ENCODE peak calls at places on chromosomes 12 and 14, in eight cellular contexts. G is GM20000, Q is endothelial cell, P is fibroblast of pulmonary artery, H is BE2C, C is HCT116, R is progenitor cell of endocrine pancreas, J is IMR-90. A is an unnamed sample.

GRCh38 chr12:96274331-96274730 is 80.2 kb downstream of the ELK3 start:
- DNase-seq in G (no peak), Q (no peak), P (peak; percentile 25), H (no peak), C (no peak), R (no peak), J (peak; percentile 77), A (peak; percentile 66)

GRCh38 chr12:121939190-121939589 is 20.8 kb downstream of the CFAP251 start:
- DNase-seq in G (no peak), Q (no peak), P (no peak), H (no peak), C (no peak), R (no peak), J (no peak), A (no peak)

GRCh38 chr12:2892246-2892645 is 1.6 kb downstream of the TULP3 start:
- DNase-seq in G (no peak), Q (no peak), P (no peak), H (no peak), C (no peak), R (no peak), J (no peak), A (peak; percentile 30)

GRCh38 chr14:77142289-77142814 is 761 bp upstream of the ZDHHC22 start:
- DNase-seq in G (no peak), Q (no peak), P (no peak), H (no peak), C (no peak), R (no peak), J (no peak), A (no peak)

GRCh38 chr12:102964872-102965271 is 7.4 kb downstream of the ASCL1 start:
- DNase-seq in G (no peak), Q (peak; percentile 32), P (no peak), H (no peak), C (no peak), R (peak; percentile 29), J (no peak), A (no peak)

GRCh38 chr14:54691525-54692260 is 124.8 kb downstream of the SAMD4A start:
- DNase-seq in G (peak; percentile 51), Q (peak; percentile 78), P (peak; percentile 87), H (peak; percentile 79), C (peak; percentile 53), R (peak; percentile 53), J (peak; percentile 69), A (peak; percentile 58)

GRCh38 chr14:77059276-77059934 is 30.9 kb upstream of the IRF2BPL start:
- DNase-seq in G (no peak), Q (no peak), P (peak; percentile 89), H (peak; percentile 95), C (peak; percentile 67), R (peak; percentile 49), J (peak; percentile 91), A (peak; percentile 95)

GRCh38 chr14:101961011-101961721 is 3.2 kb upstream of the DYNC1H1 start:
- DNase-seq in G (peak; percentile 85), Q (peak; percentile 69), P (peak; percentile 88), H (peak; percentile 88), C (peak; percentile 63), R (peak; percentile 61), J (peak; percentile 76), A (peak; percentile 92)

GRCh38 chr12:3357950-3358525 is 133.0 kb upstream of the PRMT8 start:
- DNase-seq in G (no peak), Q (no peak), P (no peak), H (no peak), C (no peak), R (no peak), J (no peak), A (no peak)

GRCh38 chr12:120843472-120843871 is 60.7 kb downstream of the SPPL3 start:
- DNase-seq in G (no peak), Q (no peak), P (no peak), H (no peak), C (no peak), R (no peak), J (no peak), A (no peak)

GRCh38 chr12:111076611-111077451 is 156.5 kb upstream of the MYL2 start:
- DNase-seq in G (no peak), Q (no peak), P (no peak), H (no peak), C (no peak), R (peak; percentile 22), J (no peak), A (no peak)

GRCh38 chr12:105562727-105563072 is 232.2 kb downstream of the C12orf75 start:
- DNase-seq in G (no peak), Q (no peak), P (no peak), H (no peak), C (no peak), R (no peak), J (no peak), A (no peak)

GRCh38 chr12:67431436-67432049 is 162.4 kb downstream of the CAND1 start:
- DNase-seq in G (no peak), Q (no peak), P (peak; percentile 38), H (no peak), C (no peak), R (no peak), J (peak; percentile 32), A (peak; percentile 60)

GRCh38 chr12:117209626-117210025 is 19.4 kb upstream of the FBXO21 start:
- DNase-seq in G (no peak), Q (no peak), P (no peak), H (no peak), C (no peak), R (no peak), J (no peak), A (no peak)

GRCh38 chr14:56217380-56218045 is 99.3 kb downstream of the PELI2 start:
- DNase-seq in G (no peak), Q (no peak), P (no peak), H (no peak), C (no peak), R (no peak), J (no peak), A (no peak)

DNA sequence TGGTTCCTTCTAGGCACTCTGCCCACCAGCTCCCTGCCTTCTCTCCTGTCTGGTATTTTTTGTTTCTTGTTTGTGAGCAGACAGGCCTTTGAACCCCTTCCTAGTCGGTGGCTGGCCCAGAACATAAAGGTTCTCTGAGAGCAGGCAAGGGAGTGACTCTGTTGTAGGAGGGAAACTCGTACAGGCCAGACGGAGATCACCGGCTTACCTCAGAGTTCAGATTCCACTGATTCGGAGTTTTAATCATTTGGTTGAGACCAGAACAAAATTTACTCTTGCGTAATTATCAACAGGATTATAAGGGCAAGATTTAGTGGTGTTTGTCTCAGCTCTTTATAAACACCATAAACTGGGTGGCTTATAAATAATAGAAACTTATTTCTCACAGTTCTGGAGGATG is 128.3 kb downstream of the PLXNC1 start:
- DNase-seq in G (no peak), Q (no peak), P (no peak), H (no peak), C (no peak), R (no peak), J (no peak), A (no peak)
- TF ChIP-seq CTCF in G (no peak), Q (no peak), P (no peak), H (no peak), C (no peak), R (no peak), J (no peak), A (no peak)

GRCh38 chr12:80316141-80316700 is 127.8 kb upstream of the PTPRQ start:
- DNase-seq in G (no peak), Q (no peak), P (no peak), H (no peak), C (no peak), R (no peak), J (no peak), A (no peak)

GRCh38 chr12:80314741-80315140 is 129.3 kb upstream of the PTPRQ start:
- DNase-seq in G (no peak), Q (no peak), P (no peak), H (no peak), C (no peak), R (no peak), J (no peak), A (no peak)

GRCh38 chr12:80317899-80318298 is 126.1 kb upstream of the PTPRQ start:
- DNase-seq in G (no peak), Q (no peak), P (no peak), H (no peak), C (no peak), R (no peak), J (no peak), A (no peak)

GRCh38 chr12:80313184-80313583 is 130.9 kb upstream of the PTPRQ start:
- DNase-seq in G (no peak), Q (no peak), P (no peak), H (no peak), C (no peak), R (no peak), J (no peak), A (peak; percentile 10)
- TF ChIP-seq CTCF in G (no peak), Q (no peak), P (no peak), H (peak; percentile 3), C (peak; percentile 27), R (no peak), J (peak; percentile 38), A (peak; percentile 17)

GRCh38 chr14:34537677-34538009 is 1.9 kb downstream of the EAPP start:
- DNase-seq in G (no peak), Q (no peak), P (no peak), H (no peak), C (no peak), R (no peak), J (no peak), A (no peak)

GRCh38 chr14:34538871-34539406 is 562 bp downstream of the EAPP start:
- DNase-seq in G (no peak), Q (no peak), P (no peak), H (no peak), C (no peak), R (no peak), J (no peak), A (no peak)

GRCh38 chr14:34536951-34537676 is 2.4 kb downstream of the EAPP start:
- DNase-seq in G (no peak), Q (no peak), P (peak; percentile 76), H (no peak), C (no peak), R (no peak), J (peak; percentile 76), A (no peak)

DNA sequence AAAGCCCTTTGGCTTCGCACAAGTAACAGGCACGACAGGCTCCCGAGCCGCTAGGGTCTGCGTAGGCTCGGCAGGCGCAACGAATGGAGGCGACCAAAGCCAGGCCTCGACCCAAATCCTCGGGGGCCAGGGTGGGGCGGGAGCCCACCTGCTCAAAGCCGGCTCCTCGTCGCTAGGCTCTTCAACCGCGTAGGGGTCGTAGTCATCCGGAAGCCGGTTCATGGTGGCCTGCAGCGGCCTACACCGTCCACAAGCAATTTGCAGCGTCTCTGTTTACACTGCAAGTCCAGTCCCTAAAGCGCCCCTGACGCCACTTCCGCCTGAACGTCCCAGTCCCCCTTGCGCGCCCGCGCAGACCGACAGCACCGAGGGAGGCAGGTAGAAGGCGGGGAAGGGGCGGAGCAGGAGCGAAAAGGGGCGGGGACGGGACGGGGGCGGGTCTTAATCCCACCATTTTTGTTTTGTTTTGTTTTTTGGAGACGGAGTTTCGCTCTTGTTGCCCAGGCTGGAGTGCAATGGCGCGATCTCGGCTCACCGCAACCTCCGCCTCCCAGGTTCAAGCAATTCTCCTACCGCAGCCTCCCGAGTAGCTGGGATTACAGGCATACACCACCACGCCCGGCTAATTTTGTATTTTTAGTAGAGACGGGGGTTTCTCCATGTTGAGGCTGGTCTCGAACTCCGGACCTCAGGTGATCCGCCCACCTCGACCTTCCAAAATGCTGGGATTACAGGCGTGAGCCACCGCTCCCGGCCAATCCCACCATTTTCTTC is at the start of gene EAPP:
- DNase-seq in G (peak; percentile 94), Q (peak; percentile 93), P (peak; percentile 98), H (peak; percentile 98), C (peak; percentile 95), R (peak; percentile 94), J (peak; percentile 97), A (peak; percentile 99)
- TF ChIP-seq CTCF in G (no peak), Q (no peak), P (no peak), H (no peak), C (no peak), R (peak; percentile 11), J (no peak), A (no peak)

GRCh38 chr14:64736271-64737131 is 32.3 kb downstream of the PLEKHG3 start:
- DNase-seq in G (no peak), Q (no peak), P (no peak), H (no peak), C (no peak), R (no peak), J (no peak), A (no peak)
- TF ChIP-seq CTCF in G (no peak), Q (no peak), P (no peak), H (peak; percentile 25), C (no peak), R (no peak), J (no peak), A (no peak)

A was measured in foreskin fibroblast.